ENCODE peak calls at places on chromosomes 5 and 9, in eight cellular contexts. One of them, this sample, is unnamed.

GRCh38 chr9:133945314-133945975 is 46.7 kb downstream of the VAV2 start:
- DNase-seq in GM23338: no peak
- DNase-seq in dorsolateral prefrontal cortex: no peak
- DNase-seq in heart right ventricle: no peak
- DNase-seq in right lobe of liver: peak; percentile 51
- DNase-seq in HepG2: no peak
- DNase-seq in gastrocnemius medialis: no peak
- DNase-seq in psoas muscle: peak; percentile 43
- DNase-seq in this sample: peak; percentile 46

GRCh38 chr5:114360362-114360761 is 1.5 kb upstream of the KCNN2 start:
- DNase-seq in GM23338: peak; percentile 58
- DNase-seq in dorsolateral prefrontal cortex: no peak
- DNase-seq in heart right ventricle: no peak
- DNase-seq in right lobe of liver: no peak
- DNase-seq in HepG2: no peak
- DNase-seq in gastrocnemius medialis: no peak
- DNase-seq in psoas muscle: no peak
- DNase-seq in this sample: no peak

GRCh38 chr5:66247176-66247960 is 103.3 kb downstream of the SREK1 start:
- DNase-seq in GM23338: no peak
- DNase-seq in dorsolateral prefrontal cortex: no peak
- DNase-seq in heart right ventricle: no peak
- DNase-seq in right lobe of liver: no peak
- DNase-seq in HepG2: peak; percentile 7
- DNase-seq in gastrocnemius medialis: no peak
- DNase-seq in psoas muscle: no peak
- DNase-seq in this sample: no peak

GRCh38 chr9:124632077-124632621 is 125.0 kb upstream of the NR5A1 start:
- DNase-seq in GM23338: no peak
- DNase-seq in dorsolateral prefrontal cortex: no peak
- DNase-seq in heart right ventricle: no peak
- DNase-seq in right lobe of liver: no peak
- DNase-seq in HepG2: no peak
- DNase-seq in gastrocnemius medialis: no peak
- DNase-seq in psoas muscle: no peak
- DNase-seq in this sample: no peak

GRCh38 chr9:128625391-128626145 is 31.1 kb downstream of the DYNC2I2 start:
- DNase-seq in GM23338: peak; percentile 39
- DNase-seq in dorsolateral prefrontal cortex: no peak
- DNase-seq in heart right ventricle: no peak
- DNase-seq in right lobe of liver: peak; percentile 80
- DNase-seq in HepG2: no peak
- DNase-seq in gastrocnemius medialis: no peak
- DNase-seq in psoas muscle: no peak
- DNase-seq in this sample: peak; percentile 42

GRCh38 chr5:115543931-115544370 is 624 bp downstream of the FEM1C start:
- DNase-seq in GM23338: peak; percentile 43
- DNase-seq in dorsolateral prefrontal cortex: peak; percentile 40
- DNase-seq in heart right ventricle: peak; percentile 52
- DNase-seq in right lobe of liver: peak; percentile 61
- DNase-seq in HepG2: peak; percentile 29
- DNase-seq in gastrocnemius medialis: peak; percentile 26
- DNase-seq in psoas muscle: peak; percentile 63
- DNase-seq in this sample: no peak

GRCh38 chr5:34858798-34859197 is 19.8 kb downstream of the TTC23L start:
- DNase-seq in GM23338: no peak
- DNase-seq in dorsolateral prefrontal cortex: no peak
- DNase-seq in heart right ventricle: no peak
- DNase-seq in right lobe of liver: no peak
- DNase-seq in HepG2: no peak
- DNase-seq in gastrocnemius medialis: no peak
- DNase-seq in psoas muscle: no peak
- DNase-seq in this sample: no peak

GRCh38 chr9:117718085-117718484 is 13.9 kb downstream of the TLR4 start:
- DNase-seq in GM23338: no peak
- DNase-seq in dorsolateral prefrontal cortex: no peak
- DNase-seq in heart right ventricle: no peak
- DNase-seq in right lobe of liver: no peak
- DNase-seq in HepG2: no peak
- DNase-seq in gastrocnemius medialis: no peak
- DNase-seq in psoas muscle: no peak
- DNase-seq in this sample: no peak

GRCh38 chr5:38847549-38848341 is 1.9 kb downstream of the OSMR start:
- DNase-seq in GM23338: peak; percentile 15
- DNase-seq in dorsolateral prefrontal cortex: no peak
- DNase-seq in heart right ventricle: no peak
- DNase-seq in right lobe of liver: no peak
- DNase-seq in HepG2: no peak
- DNase-seq in gastrocnemius medialis: no peak
- DNase-seq in psoas muscle: no peak
- DNase-seq in this sample: no peak

GRCh38 chr9:133979921-133980863 is 11.9 kb downstream of the VAV2 start:
- DNase-seq in GM23338: no peak
- DNase-seq in dorsolateral prefrontal cortex: no peak
- DNase-seq in heart right ventricle: no peak
- DNase-seq in right lobe of liver: peak; percentile 72
- DNase-seq in HepG2: no peak
- DNase-seq in gastrocnemius medialis: no peak
- DNase-seq in psoas muscle: peak; percentile 51
- DNase-seq in this sample: peak; percentile 37

GRCh38 chr5:7801898-7802614 is 48.9 kb downstream of the CFAP90 start:
- DNase-seq in GM23338: no peak
- DNase-seq in dorsolateral prefrontal cortex: peak; percentile 54
- DNase-seq in heart right ventricle: no peak
- DNase-seq in right lobe of liver: no peak
- DNase-seq in HepG2: no peak
- DNase-seq in gastrocnemius medialis: no peak
- DNase-seq in psoas muscle: no peak
- DNase-seq in this sample: no peak

GRCh38 chr5:5420251-5420650 is 2.2 kb upstream of the ICE1 start:
- DNase-seq in GM23338: no peak
- DNase-seq in dorsolateral prefrontal cortex: no peak
- DNase-seq in heart right ventricle: no peak
- DNase-seq in right lobe of liver: no peak
- DNase-seq in HepG2: no peak
- DNase-seq in gastrocnemius medialis: no peak
- DNase-seq in psoas muscle: no peak
- DNase-seq in this sample: no peak

GRCh38 chr5:5421149-5421960 is 1.1 kb upstream of the ICE1 start:
- DNase-seq in GM23338: peak; percentile 36
- DNase-seq in dorsolateral prefrontal cortex: no peak
- DNase-seq in heart right ventricle: no peak
- DNase-seq in right lobe of liver: no peak
- DNase-seq in HepG2: no peak
- DNase-seq in gastrocnemius medialis: no peak
- DNase-seq in psoas muscle: no peak
- DNase-seq in this sample: no peak

GRCh38 chr5:5424736-5425135 is 2.3 kb downstream of the ICE1 start:
- DNase-seq in GM23338: no peak
- DNase-seq in dorsolateral prefrontal cortex: no peak
- DNase-seq in heart right ventricle: no peak
- DNase-seq in right lobe of liver: no peak
- DNase-seq in HepG2: no peak
- DNase-seq in gastrocnemius medialis: no peak
- DNase-seq in psoas muscle: no peak
- DNase-seq in this sample: no peak

GRCh38 chr5:5422819-5423515 is 490 bp downstream of the ICE1 start:
- DNase-seq in GM23338: peak; percentile 39
- DNase-seq in dorsolateral prefrontal cortex: no peak
- DNase-seq in heart right ventricle: no peak
- DNase-seq in right lobe of liver: no peak
- DNase-seq in HepG2: no peak
- DNase-seq in gastrocnemius medialis: no peak
- DNase-seq in psoas muscle: no peak
- DNase-seq in this sample: no peak

DNA sequence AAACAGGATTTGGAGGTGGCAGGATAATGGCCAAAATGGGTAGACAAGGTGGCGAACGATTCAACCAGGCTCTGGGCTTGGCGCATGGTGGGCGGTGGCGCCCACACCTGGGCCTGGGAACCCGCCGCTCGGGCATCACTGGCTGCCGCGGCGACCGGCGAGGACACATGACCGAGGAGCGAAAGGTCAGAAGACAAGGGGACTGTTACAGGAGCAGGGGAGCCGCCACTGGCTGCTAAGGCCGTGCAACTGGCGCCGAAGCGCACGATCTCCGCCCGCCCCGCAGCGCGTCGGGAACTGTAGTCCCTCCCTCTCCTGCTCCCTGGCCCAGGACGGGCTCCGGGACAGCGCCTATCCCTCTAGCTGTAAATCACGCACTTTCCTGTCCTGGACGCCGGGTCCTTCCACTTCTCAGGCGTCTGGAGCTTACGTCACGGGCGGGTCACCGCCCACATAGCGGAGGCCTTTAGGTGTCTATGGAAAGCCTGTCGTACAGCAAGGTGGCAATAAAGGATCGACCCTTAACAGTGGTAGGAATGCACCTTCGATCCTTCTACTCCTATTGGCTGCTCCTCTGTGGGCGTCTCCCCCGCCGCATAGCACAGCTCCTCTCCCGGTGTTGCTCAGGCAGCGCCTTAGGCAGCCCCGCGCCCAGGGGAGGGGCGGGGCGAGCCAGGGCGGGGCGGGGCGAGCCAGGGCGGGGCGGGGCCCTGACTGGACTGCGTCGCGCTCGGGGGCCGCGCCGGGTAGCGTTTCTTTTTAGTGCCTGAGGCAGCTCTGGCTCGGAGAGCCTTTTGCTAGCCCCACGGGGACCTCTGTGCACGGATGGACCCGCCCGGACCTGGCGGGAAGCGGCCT is at the start of gene ICE1:
- DNase-seq in GM23338: peak; percentile 98
- DNase-seq in dorsolateral prefrontal cortex: peak; percentile 97
- DNase-seq in heart right ventricle: peak; percentile 98
- DNase-seq in right lobe of liver: peak; percentile 99
- DNase-seq in HepG2: peak; percentile 97
- DNase-seq in gastrocnemius medialis: peak; percentile 97
- DNase-seq in psoas muscle: peak; percentile 99
- DNase-seq in this sample: peak; percentile 98
- TF ChIP-seq CTCF in GM23338: no peak
- TF ChIP-seq CTCF in dorsolateral prefrontal cortex: no peak
- TF ChIP-seq CTCF in heart right ventricle: no peak
- TF ChIP-seq CTCF in right lobe of liver: no peak
- TF ChIP-seq CTCF in HepG2: peak; percentile 36
- TF ChIP-seq CTCF in gastrocnemius medialis: no peak
- TF ChIP-seq CTCF in psoas muscle: no peak
- TF ChIP-seq CTCF in this sample: no peak

GRCh38 chr9:132356276-132356924 is 1.6 kb upstream of the SETX start:
- DNase-seq in GM23338: peak; percentile 48
- DNase-seq in dorsolateral prefrontal cortex: no peak
- DNase-seq in heart right ventricle: no peak
- DNase-seq in right lobe of liver: no peak
- DNase-seq in HepG2: no peak
- DNase-seq in gastrocnemius medialis: no peak
- DNase-seq in psoas muscle: no peak
- DNase-seq in this sample: no peak
- H3K27me3 ChIP-seq in GM23338: no peaks in the 10 kb centered on the region
- H3K27me3 ChIP-seq in dorsolateral prefrontal cortex: no peaks in the 10 kb centered on the region
- H3K27me3 ChIP-seq in heart right ventricle: no peaks in the 10 kb centered on the region
- H3K27me3 ChIP-seq in right lobe of liver: no peaks in the 10 kb centered on the region
- H3K27me3 ChIP-seq in HepG2: no peaks in the 10 kb centered on the region
- H3K27me3 ChIP-seq in gastrocnemius medialis: no peaks in the 10 kb centered on the region
- H3K27me3 ChIP-seq in psoas muscle: no peaks in the 10 kb centered on the region
- H3K27me3 ChIP-seq in this sample: no peaks in the 10 kb centered on the region

GRCh38 chr5:110716247-110717245 is 9.9 kb downstream of the TMEM232 start:
- DNase-seq in GM23338: peak; percentile 16
- DNase-seq in dorsolateral prefrontal cortex: no peak
- DNase-seq in heart right ventricle: no peak
- DNase-seq in right lobe of liver: no peak
- DNase-seq in HepG2: no peak
- DNase-seq in gastrocnemius medialis: no peak
- DNase-seq in psoas muscle: no peak
- DNase-seq in this sample: no peak
- TF ChIP-seq CTCF in GM23338: peak; percentile 45
- TF ChIP-seq CTCF in dorsolateral prefrontal cortex: peak; percentile 30
- TF ChIP-seq CTCF in heart right ventricle: no peak
- TF ChIP-seq CTCF in right lobe of liver: no peak
- TF ChIP-seq CTCF in HepG2: peak; percentile 33
- TF ChIP-seq CTCF in gastrocnemius medialis: no peak
- TF ChIP-seq CTCF in psoas muscle: no peak
- TF ChIP-seq CTCF in this sample: no peak

GRCh38 chr5:117788596-117788995 is 1199.8 kb downstream of the DTWD2 start:
- DNase-seq in GM23338: no peak
- DNase-seq in dorsolateral prefrontal cortex: no peak
- DNase-seq in heart right ventricle: no peak
- DNase-seq in right lobe of liver: no peak
- DNase-seq in HepG2: no peak
- DNase-seq in gastrocnemius medialis: no peak
- DNase-seq in psoas muscle: no peak
- DNase-seq in this sample: no peak
- H3K27me3 ChIP-seq in GM23338: no peaks in the 10 kb centered on the region
- H3K27me3 ChIP-seq in dorsolateral prefrontal cortex: no peaks in the 10 kb centered on the region
- H3K27me3 ChIP-seq in heart right ventricle: no peaks in the 10 kb centered on the region
- H3K27me3 ChIP-seq in right lobe of liver: no peaks in the 10 kb centered on the region
- H3K27me3 ChIP-seq in HepG2: no peaks in the 10 kb centered on the region
- H3K27me3 ChIP-seq in gastrocnemius medialis: no peaks in the 10 kb centered on the region
- H3K27me3 ChIP-seq in psoas muscle: no peaks in the 10 kb centered on the region
- H3K27me3 ChIP-seq in this sample: no peaks in the 10 kb centered on the region

GRCh38 chr5:126503602-126504104 is 80.4 kb downstream of the GRAMD2B start:
- DNase-seq in GM23338: no peak
- DNase-seq in dorsolateral prefrontal cortex: peak; percentile 58
- DNase-seq in heart right ventricle: no peak
- DNase-seq in right lobe of liver: no peak
- DNase-seq in HepG2: no peak
- DNase-seq in gastrocnemius medialis: peak; percentile 46
- DNase-seq in psoas muscle: no peak
- DNase-seq in this sample: no peak

GRCh38 chr5:126497506-126497905 is 74.3 kb downstream of the GRAMD2B start:
- DNase-seq in GM23338: no peak
- DNase-seq in dorsolateral prefrontal cortex: no peak
- DNase-seq in heart right ventricle: no peak
- DNase-seq in right lobe of liver: no peak
- DNase-seq in HepG2: no peak
- DNase-seq in gastrocnemius medialis: no peak
- DNase-seq in psoas muscle: no peak
- DNase-seq in this sample: no peak

GRCh38 chr5:126501448-126501847 is 78.2 kb downstream of the GRAMD2B start:
- DNase-seq in GM23338: no peak
- DNase-seq in dorsolateral prefrontal cortex: no peak
- DNase-seq in heart right ventricle: no peak
- DNase-seq in right lobe of liver: no peak
- DNase-seq in HepG2: no peak
- DNase-seq in gastrocnemius medialis: no peak
- DNase-seq in psoas muscle: no peak
- DNase-seq in this sample: no peak

GRCh38 chr5:126499278-126499677 is 76.1 kb downstream of the GRAMD2B start:
- DNase-seq in GM23338: no peak
- DNase-seq in dorsolateral prefrontal cortex: no peak
- DNase-seq in heart right ventricle: no peak
- DNase-seq in right lobe of liver: no peak
- DNase-seq in HepG2: no peak
- DNase-seq in gastrocnemius medialis: no peak
- DNase-seq in psoas muscle: no peak
- DNase-seq in this sample: no peak

GRCh38 chr5:126499742-126500396 is 76.7 kb downstream of the GRAMD2B start:
- DNase-seq in GM23338: peak; percentile 88
- DNase-seq in dorsolateral prefrontal cortex: no peak
- DNase-seq in heart right ventricle: no peak
- DNase-seq in right lobe of liver: no peak
- DNase-seq in HepG2: peak; percentile 10
- DNase-seq in gastrocnemius medialis: no peak
- DNase-seq in psoas muscle: no peak
- DNase-seq in this sample: no peak
- TF ChIP-seq CTCF in GM23338: peak; percentile 79
- TF ChIP-seq CTCF in dorsolateral prefrontal cortex: peak; percentile 38
- TF ChIP-seq CTCF in heart right ventricle: peak; percentile 39
- TF ChIP-seq CTCF in right lobe of liver: peak; percentile 56
- TF ChIP-seq CTCF in HepG2: peak; percentile 65
- TF ChIP-seq CTCF in gastrocnemius medialis: peak; percentile 48
- TF ChIP-seq CTCF in psoas muscle: peak; percentile 28
- TF ChIP-seq CTCF in this sample: peak; percentile 47

This sample was measured in lower lobe of right lung.